ENCODE peak calls at places on chromosomes 13 and 19, in six cellular contexts. V, L, Y, P, Z and O are unnamed samples.

GRCh38 chr19:926595-927043 is 784 bp downstream of the ARID3A start:
- DNase-seq in Y (peak), Z (peak), V (peak), L (peak), P (no peak), O (no peak)

GRCh38 chr19:5985098-5985783 is 7.3 kb upstream of the RANBP3 start:
- DNase-seq in L (no peak), Y (peak), Z (peak), V (peak), P (no peak), O (peak)

GRCh38 chr19:55643733-55644116 is 276 bp downstream of the ZNF581 start:
- DNase-seq in Y (no peak), V (no peak), L (no peak), Z (no peak), P (no peak), O (no peak)

GRCh38 chr13:43307921-43308433 is 284.6 kb downstream of the DNAJC15 start:
- DNase-seq in V (peak), Z (peak), Y (peak), L (peak), P (no peak), O (peak)

GRCh38 chr13:79995334-79995733 is 345.6 kb downstream of the SPRY2 start:
- DNase-seq in V (peak), L (no peak), Y (peak), Z (peak), P (no peak), O (peak)

GRCh38 chr19:9431475-9431874 is 3.9 kb downstream of the ZNF266 start:
- DNase-seq in V (peak), P (no peak), Y (peak), Z (peak), L (no peak), O (no peak)

GRCh38 chr13:79973533-79973963 is 367.4 kb downstream of the SPRY2 start:
- DNase-seq in P (peak), L (peak), V (no peak), Y (no peak), Z (no peak), O (no peak)

GRCh38 chr13:43545317-43545874 is 241.4 kb downstream of the ENOX1 start:
- DNase-seq in L (no peak), Z (peak), Y (no peak), V (peak), P (no peak), O (peak)

GRCh38 chr19:10450191-10450852 is 30.0 kb downstream of the PDE4A start:
- DNase-seq in L (no peak), P (no peak), Z (no peak), Y (no peak), V (no peak), O (no peak)

GRCh38 chr13:105979586-105979985 is 555.9 kb downstream of the EFNB2 start:
- DNase-seq in L (no peak), V (peak), Y (peak), P (no peak), Z (no peak), O (peak)